ENCODE peak calls at places on chromosome 2, in four cellular contexts. S is K562, J is HepG2, C is H1. B is an unnamed sample.

GRCh38 chr2:219060821-219061791 is at the start of gene IHH:
- DNase-seq in C (peak; percentile 74), J (no peak), S (no peak), B (no peak)

GRCh38 chr2:55595536-55595935 is 21.9 kb downstream of the PPP4R3B start:
- DNase-seq in J (no peak), S (no peak), C (no peak), B (no peak)

GRCh38 chr2:42168459-42169099 is 574 bp upstream of the EML4 start:
- DNase-seq in S (no peak), C (no peak), J (no peak), B (no peak)

GRCh38 chr2:241052677-241053360 is 49.3 kb downstream of the MTERF4 start:
- DNase-seq in J (no peak), S (no peak), C (peak; percentile 44), B (no peak)

GRCh38 chr2:224173210-224173609 is 134.1 kb upstream of the SERPINE2 start:
- DNase-seq in S (no peak), J (no peak), C (no peak), B (no peak)

GRCh38 chr2:32918774-32919173 is 28.0 kb upstream of the LTBP1 start:
- DNase-seq in J (no peak), S (no peak), C (no peak), B (no peak)

GRCh38 chr2:108946442-108946841 is 42.6 kb downstream of the EDAR start:
- DNase-seq in C (no peak), S (no peak), J (no peak), B (no peak)

GRCh38 chr2:140353541-140353940 is 1573.4 kb upstream of the NXPH2 start:
- DNase-seq in J (no peak), C (no peak), S (no peak), B (no peak)

GRCh38 chr2:45681675-45682074 is 30.2 kb downstream of the PRKCE start:
- DNase-seq in J (peak; percentile 13), C (no peak), S (no peak), B (peak; percentile 81)

GRCh38 chr2:80351229-80351628 is 46.7 kb upstream of the LRRTM1 start:
- DNase-seq in S (no peak), J (no peak), C (no peak), B (no peak)

DNA sequence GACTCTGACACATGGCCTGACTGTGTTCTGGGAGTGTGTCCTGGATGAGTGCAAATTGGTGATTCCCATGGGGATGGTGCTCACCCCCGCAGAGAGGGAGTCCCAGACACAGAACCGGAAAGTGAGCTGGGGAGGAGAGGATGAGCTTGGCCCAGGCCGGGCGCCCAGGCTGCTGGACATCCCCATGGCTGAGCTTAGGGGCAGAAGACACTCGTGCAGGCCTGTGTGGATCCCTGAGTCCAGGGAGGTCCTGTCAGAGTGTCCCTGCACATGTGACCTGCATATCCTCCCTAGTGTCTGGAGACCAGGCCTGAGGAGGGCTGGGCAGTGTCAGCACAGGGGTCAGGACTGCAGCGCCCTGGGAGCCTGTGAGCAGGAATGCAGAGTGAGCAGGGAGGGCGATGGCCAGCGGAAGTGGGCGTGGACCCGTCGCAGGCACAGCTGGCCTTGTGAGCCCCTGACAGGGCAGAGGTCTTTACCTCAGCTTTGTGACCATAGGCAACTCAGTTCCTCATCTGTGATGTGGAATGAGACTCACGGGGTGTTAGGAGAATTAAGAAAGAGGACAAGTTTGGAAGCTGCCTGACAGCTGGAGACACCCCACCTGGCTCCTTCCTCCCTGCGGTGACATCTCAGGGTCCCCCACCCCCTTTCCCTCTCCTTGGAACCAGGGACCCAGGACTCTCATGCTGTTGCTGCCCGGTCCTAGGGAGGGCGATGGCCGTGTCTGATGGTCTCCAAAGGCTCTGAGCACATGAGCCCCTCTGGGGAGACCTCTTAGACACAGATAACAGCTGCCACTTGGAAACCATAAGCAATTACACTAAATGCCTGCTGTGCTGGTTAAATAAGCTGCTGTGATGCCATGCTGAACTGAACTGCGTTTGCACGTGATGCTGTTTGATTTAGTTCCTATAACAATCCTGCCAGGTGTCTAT is 62.6 kb upstream of the HS6ST1 start:
- DNase-seq in S (no peak), C (no peak), J (peak; percentile 68), B (no peak)
- H3K27ac ChIP-seq in S (no peak overlapping the region), C (no peak overlapping the region), J (no peak overlapping the region), B (no peak overlapping the region)

GRCh38 chr2:2567776-2568175 is 236.7 kb upstream of the MYT1L start:
- DNase-seq in C (no peak), J (no peak), S (no peak), B (no peak)
- TF ChIP-seq FOSL1 in C (no peak), J (no peak), S (no peak), B (no peak)

DNA sequence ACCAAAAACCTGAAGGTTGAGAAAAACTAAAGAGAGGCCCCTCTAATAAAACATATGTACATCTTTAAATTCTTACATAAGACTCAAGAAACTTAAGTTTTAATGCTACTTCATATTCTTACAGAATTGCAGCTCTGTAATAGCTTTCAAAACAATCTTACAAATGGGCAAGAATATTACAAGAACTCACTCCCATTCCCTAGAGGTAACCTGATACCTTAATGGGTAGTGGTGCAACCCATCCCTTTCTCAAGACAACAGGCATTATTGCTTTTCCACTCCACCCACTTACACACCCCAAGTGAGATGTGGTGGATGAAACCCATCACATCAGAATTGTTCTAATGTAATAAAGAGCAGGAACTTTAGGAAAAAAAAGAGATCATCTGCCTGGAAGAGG is 103.7 kb downstream of the RBMS1 start:
- DNase-seq in C (no peak), J (no peak), S (no peak), B (no peak)
- H3K27ac ChIP-seq in C (no peak overlapping the region), J (no peak overlapping the region), S (no peak overlapping the region), B (no peak overlapping the region)

DNA sequence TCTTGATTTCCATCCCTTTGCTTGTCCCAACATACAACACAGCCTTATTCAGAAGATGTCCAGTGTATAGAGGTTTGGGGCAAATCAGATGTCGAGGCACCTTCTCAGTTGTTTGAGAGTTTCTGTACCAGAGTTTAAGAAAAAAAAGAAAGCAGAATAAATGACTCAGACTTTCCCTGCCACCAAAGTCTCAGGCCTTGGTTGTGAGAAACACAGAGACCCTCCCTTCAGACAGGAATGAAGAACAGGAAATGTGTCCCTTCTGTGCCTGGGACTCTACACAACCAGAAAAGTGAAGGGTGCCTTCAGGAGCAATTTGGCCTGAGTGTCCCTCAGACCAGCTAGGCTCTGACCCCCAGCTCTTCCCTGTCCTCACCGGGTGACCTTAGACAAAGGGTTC is 37.3 kb upstream of the REL start:
- DNase-seq in C (no peak), S (no peak), J (no peak), B (no peak)
- TF ChIP-seq FOSL1 in C (no peak), S (no peak), J (no peak), B (no peak)

GRCh38 chr2:238776003-238776640 is 71.8 kb upstream of the TWIST2 start:
- DNase-seq in C (no peak), S (no peak), J (no peak), B (no peak)
- H3K27ac ChIP-seq in C (no peak overlapping the region), S (no peak overlapping the region), J (no peak overlapping the region), B (no peak overlapping the region)

GRCh38 chr2:11738589-11739436 is 7.6 kb upstream of the LPIN1 start:
- DNase-seq in C (no peak), J (peak; percentile 75), S (peak; percentile 36), B (peak; percentile 39)
- TF ChIP-seq FOSL1 in C (no peak), J (peak; percentile 18), S (peak; percentile 38), B (no peak)

DNA sequence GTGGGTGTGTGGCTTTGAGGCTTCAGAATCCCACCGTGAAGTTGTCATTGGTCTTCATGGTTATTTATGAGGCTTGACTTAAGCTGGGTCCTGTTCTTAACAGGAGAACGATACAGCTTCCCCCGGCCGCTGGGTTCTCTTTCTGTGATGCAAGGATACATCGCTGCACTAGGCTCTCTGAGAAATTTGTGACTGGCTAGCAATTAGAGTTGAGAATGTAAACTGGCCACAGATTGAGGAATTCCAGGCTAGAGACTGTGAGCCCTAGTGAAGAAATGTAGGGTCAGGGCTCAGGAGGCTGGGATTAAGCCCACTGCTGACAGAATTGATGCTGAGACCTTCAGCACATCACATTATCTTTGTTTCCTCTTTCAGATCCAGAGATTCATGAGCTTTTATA is 29.8 kb downstream of the MGAT5 start:
- DNase-seq in J (no peak), C (no peak), S (no peak), B (no peak)
- H3K27ac ChIP-seq in J (no peak overlapping the region), C (no peak overlapping the region), S (no peak overlapping the region), B (no peak overlapping the region)

GRCh38 chr2:233977296-233977837 is 60.2 kb downstream of the TRPM8 start:
- DNase-seq in C (no peak), J (no peak), S (no peak), B (no peak)
- TF ChIP-seq FOSL1 in C (no peak), J (no peak), S (no peak), B (no peak)

DNA sequence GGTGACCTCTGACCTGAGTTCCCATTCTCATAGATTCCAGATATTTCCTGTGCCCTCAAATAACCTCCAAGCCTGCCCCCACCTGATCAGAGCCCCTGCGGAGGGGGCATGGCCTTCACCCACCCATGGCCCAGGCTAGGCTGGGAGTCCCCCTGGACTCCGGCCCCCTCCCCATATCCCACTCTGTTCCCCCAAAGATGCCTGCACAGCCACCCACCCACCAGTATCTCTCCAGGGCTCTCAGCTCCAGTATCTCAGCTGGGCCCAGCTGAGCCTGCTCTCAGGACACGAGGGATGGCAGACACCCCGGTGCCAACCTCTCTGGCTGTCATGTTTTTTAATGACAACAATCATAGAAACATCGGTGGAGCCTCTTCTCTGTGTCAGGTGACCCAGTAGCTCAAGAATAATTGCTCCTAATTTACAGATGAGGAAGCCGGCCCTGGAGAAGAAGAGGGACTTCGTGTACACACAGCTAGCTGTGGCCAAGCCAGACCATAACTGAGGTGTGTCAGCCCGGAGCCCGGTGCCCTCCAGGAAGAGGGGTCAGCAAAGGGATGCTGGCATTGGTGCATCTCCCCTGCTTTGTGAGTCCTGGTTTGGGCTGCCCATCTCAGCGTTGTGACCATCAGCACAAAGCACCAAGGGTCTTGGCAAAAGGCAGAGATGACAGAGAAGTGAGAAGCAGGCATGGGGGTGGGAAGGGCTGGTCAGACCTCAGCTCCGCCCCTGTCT is 84.4 kb downstream of the SDC1 start:
- DNase-seq in J (no peak), C (no peak), S (no peak), B (no peak)
- H3K27ac ChIP-seq in J (no peak overlapping the region), C (no peak overlapping the region), S (no peak overlapping the region), B (no peak overlapping the region)

B was measured in HCT116.